ENCODE peak calls at places on chromosomes 3 and 15, in four cellular contexts. H is GM23338, O is endothelial cell of umbilical vein, K is neural progenitor cell. Z is an unnamed sample.

GRCh38 chr15:75249726-75250125 is 8.4 kb upstream of the GOLGA6C start:
- DNase-seq in K (no peak), O (no peak), H (no peak), Z (no peak)

GRCh38 chr15:68375191-68375631 is 56.8 kb downstream of the ITGA11 start:
- DNase-seq in K (peak; percentile 76), O (no peak), H (no peak), Z (no peak)

GRCh38 chr3:186668426-186668825 is 2.6 kb downstream of the HRG start:
- DNase-seq in H (no peak), K (no peak), O (no peak), Z (no peak)

GRCh38 chr3:177944228-177944661 is 592.0 kb upstream of the KCNMB2 start:
- DNase-seq in K (no peak), H (no peak), O (peak; percentile 46), Z (no peak)

GRCh38 chr15:67967871-67968423 is 86.2 kb upstream of the PIAS1 start:
- DNase-seq in K (peak; percentile 90), O (peak; percentile 39), H (peak; percentile 91), Z (peak; percentile 53)

GRCh38 chr3:114333180-114333922 is 39.5 kb downstream of the TIGIT start:
- DNase-seq in K (peak; percentile 10), O (no peak), H (peak; percentile 60), Z (no peak)

GRCh38 chr3:34782876-34783275 is 856.4 kb upstream of the ARPP21 start:
- DNase-seq in O (no peak), H (no peak), K (no peak), Z (no peak)

GRCh38 chr15:72342385-72342784 is 22.4 kb upstream of the CELF6 start:
- DNase-seq in O (peak; percentile 31), K (peak; percentile 66), H (peak; percentile 94), Z (no peak)

GRCh38 chr3:178551916-178552321 is 15.7 kb downstream of the KCNMB2 start:
- DNase-seq in O (peak; percentile 6), K (no peak), H (no peak), Z (peak; percentile 56)

GRCh38 chr3:184789314-184789998 is 22.5 kb upstream of the VPS8 start:
- DNase-seq in O (no peak), H (no peak), K (no peak), Z (no peak)

GRCh38 chr15:74833376-74834107 is 7.1 kb downstream of the CPLX3 start:
- DNase-seq in K (no peak), H (no peak), O (no peak), Z (no peak)

GRCh38 chr15:34496616-34497015 is 59.0 kb upstream of the GOLGA8A start:
- DNase-seq in H (no peak), K (no peak), O (no peak), Z (no peak)

GRCh38 chr3:169244119-169244864 is 419.2 kb downstream of the MECOM start:
- DNase-seq in H (peak; percentile 29), O (peak; percentile 64), K (peak; percentile 41), Z (no peak)

GRCh38 chr3:126126292-126126691 is 42.4 kb upstream of the SLC41A3 start:
- DNase-seq in H (no peak), K (no peak), O (no peak), Z (no peak)

GRCh38 chr3:170180952-170181876 is at the start of gene PHC3:
- DNase-seq in O (peak; percentile 95), H (peak; percentile 96), K (peak; percentile 96), Z (peak; percentile 66)

GRCh38 chr3:123511084-123511483 is 62.2 kb upstream of the ADCY5 start:
- DNase-seq in K (no peak), H (no peak), O (no peak), Z (no peak)

GRCh38 chr3:177343122-177343521 is 145.8 kb upstream of the TBL1XR1 start:
- DNase-seq in K (no peak), H (no peak), O (no peak), Z (no peak)

GRCh38 chr3:27813255-27813654 is 91.1 kb upstream of the EOMES start:
- DNase-seq in K (no peak), H (no peak), O (no peak), Z (no peak)

GRCh38 chr15:96363692-96364091 is 33.2 kb downstream of the NR2F2 start:
- DNase-seq in H (peak; percentile 18), K (peak; percentile 20), O (no peak), Z (no peak)

GRCh38 chr15:96369351-96369750 is 38.9 kb downstream of the NR2F2 start:
- DNase-seq in H (no peak), K (no peak), O (no peak), Z (no peak)

GRCh38 chr15:96367436-96368200 is 37.1 kb downstream of the NR2F2 start:
- DNase-seq in O (peak; percentile 30), H (peak; percentile 65), K (peak; percentile 57), Z (no peak)

GRCh38 chr15:96365781-96366525 is 35.5 kb downstream of the NR2F2 start:
- DNase-seq in O (no peak), H (peak; percentile 79), K (peak; percentile 65), Z (no peak)

GRCh38 chr15:96366526-96366877 is 36.0 kb downstream of the NR2F2 start:
- DNase-seq in K (peak; percentile 57), O (no peak), H (peak; percentile 60), Z (no peak)
- H3K27me3 ChIP-seq in K (peaks cover 100% of the 10 kb centered on the region), O (no peaks in the 10 kb centered on the region), H (peaks cover 100% of the 10 kb centered on the region), Z (peaks cover 44% of the 10 kb centered on the region)

GRCh38 chr15:83380682-83381081 is 66.5 kb upstream of the SH3GL3 start:
- DNase-seq in O (peak; percentile 34), K (peak; percentile 44), H (peak; percentile 34), Z (peak; percentile 49)
- H3K4me3 ChIP-seq in O (no peak overlapping the region), K (no peak overlapping the region), H (no peak overlapping the region), Z (no peak overlapping the region)

GRCh38 chr3:15983693-15984092 is 185.9 kb upstream of the ANKRD28 start:
- DNase-seq in K (no peak), O (no peak), H (no peak), Z (no peak)

GRCh38 chr3:15989419-15989818 is 185.1 kb upstream of the GALNT15 start:
- DNase-seq in H (peak; percentile 19), O (no peak), K (no peak), Z (no peak)
- TF ChIP-seq EZH2 in H (no peak), O (no peak), K (no peak), Z (no peak)

DNA sequence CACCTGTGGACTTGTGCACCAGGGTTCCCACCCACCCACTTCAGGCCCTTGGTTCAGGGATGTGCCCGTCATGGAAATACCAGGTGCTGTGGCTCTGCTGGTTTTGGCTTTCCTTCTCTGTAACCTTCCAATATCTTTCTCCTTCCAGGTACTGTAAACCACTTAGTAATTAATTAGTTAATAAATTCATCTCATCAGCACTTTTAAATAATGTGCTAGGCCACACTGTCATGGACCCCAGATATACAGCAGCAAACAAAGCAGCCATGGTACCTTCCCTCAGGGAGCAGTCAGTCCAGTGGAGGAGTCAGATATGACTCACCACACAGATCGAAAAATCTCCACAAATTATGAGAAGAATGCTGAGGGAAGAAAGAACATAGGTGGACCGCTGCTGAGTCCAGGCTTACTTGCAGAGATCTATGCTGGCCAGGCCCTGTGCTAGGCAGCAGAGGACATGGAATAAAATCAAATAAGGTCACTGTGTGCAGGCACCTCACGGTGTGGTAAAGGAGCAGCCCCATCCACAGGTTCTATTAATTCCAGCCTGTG is 6.8 kb upstream of the GATA2 start:
- DNase-seq in O (no peak), K (no peak), H (no peak), Z (no peak)
- H3K27me3 ChIP-seq in O (no peaks in the 10 kb centered on the region), K (peaks cover 82% of the 10 kb centered on the region), H (peaks cover 50% of the 10 kb centered on the region), Z (peaks cover 44% of the 10 kb centered on the region)

DNA sequence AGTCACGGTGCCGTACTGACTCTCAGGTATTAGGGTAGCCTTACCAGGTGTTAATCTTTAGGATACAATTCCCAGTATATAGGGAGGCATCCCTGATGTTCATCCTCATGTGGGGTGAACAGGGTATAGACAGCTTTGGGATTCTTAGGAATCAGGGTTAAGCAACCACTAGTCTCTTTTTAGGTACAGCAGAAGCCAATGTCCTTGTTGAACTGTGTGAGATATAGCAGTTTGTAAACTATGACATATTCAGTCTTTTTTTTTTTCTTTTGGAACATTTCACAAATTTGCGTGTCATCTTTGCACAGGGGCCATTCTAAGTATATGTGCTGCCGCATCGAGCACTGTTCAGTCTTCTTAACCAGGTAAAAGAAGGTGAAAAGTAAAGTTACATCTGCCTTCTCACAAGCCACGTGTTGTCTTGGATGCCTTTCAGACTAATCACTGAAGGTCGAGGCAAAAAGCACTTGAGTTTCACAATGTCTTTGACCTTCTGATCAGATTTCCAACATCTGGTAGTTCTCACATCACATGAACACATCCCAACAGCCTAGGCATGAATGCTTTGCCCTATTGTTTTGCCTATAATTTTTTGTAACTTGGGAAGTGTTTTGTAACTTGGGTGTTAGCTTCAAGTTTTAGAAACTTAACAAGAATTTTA is 17.2 kb downstream of the TSEN2 start:
- DNase-seq in K (no peak), O (no peak), H (no peak), Z (peak; percentile 10)
- H3K4me3 ChIP-seq in K (no peak overlapping the region), O (no peak overlapping the region), H (no peak overlapping the region), Z (no peak overlapping the region)

DNA sequence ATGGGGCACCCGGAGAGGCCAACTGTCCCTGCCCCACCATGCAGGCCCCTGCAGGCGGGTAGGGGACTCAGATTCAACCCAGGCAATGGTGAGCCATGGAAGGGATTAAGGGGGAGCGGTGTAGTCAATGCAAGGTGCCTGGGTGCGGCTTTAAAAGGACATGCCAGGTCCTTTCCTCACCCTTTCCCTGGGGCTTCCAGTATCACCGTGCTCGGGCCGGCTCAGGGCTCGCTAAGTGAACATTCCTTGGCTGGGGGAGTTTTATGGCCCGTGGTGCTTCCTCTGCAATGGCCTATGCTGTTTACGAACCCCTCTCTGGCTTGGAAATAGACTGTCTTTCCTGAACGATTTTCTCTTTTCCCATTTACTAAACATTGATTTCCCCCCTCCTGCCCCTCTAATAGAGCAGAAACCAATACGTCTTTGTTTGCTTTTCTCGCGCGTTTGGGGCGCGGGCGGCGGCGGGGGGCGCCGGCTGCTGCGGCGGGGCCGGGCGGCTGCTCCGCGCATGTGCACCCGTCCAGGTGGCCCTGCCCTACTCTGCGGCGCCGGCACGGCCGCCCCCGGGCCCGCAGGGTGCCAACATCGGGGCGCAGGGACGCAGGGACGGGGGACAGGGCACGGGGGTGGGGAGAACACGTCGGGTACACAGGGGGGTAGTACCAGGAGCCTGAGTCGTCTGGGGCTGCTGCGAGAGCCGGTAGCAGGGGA is 26.7 kb upstream of the CACNA2D2 start:
- DNase-seq in H (peak; percentile 53), O (no peak), K (peak; percentile 18), Z (no peak)
- TF ChIP-seq EZH2 in H (no peak), O (no peak), K (no peak), Z (no peak)

GRCh38 chr3:135325726-135326245 is 530.7 kb downstream of the EPHB1 start:
- DNase-seq in K (no peak), H (no peak), O (no peak), Z (no peak)

GRCh38 chr3:135326851-135327250 is 531.8 kb downstream of the EPHB1 start:
- DNase-seq in H (no peak), K (no peak), O (no peak), Z (no peak)

GRCh38 chr3:135328036-135328435 is 533.0 kb downstream of the EPHB1 start:
- DNase-seq in K (no peak), H (no peak), O (no peak), Z (no peak)

GRCh38 chr3:135324246-135324645 is 529.2 kb downstream of the EPHB1 start:
- DNase-seq in O (no peak), K (no peak), H (no peak), Z (no peak)

GRCh38 chr3:135325096-135325495 is 530.0 kb downstream of the EPHB1 start:
- DNase-seq in O (no peak), K (no peak), H (no peak), Z (no peak)
- H3K27me3 ChIP-seq in O (no peaks in the 10 kb centered on the region), K (no peaks in the 10 kb centered on the region), H (no peaks in the 10 kb centered on the region), Z (no peaks in the 10 kb centered on the region)

Z was measured in astrocyte.